ENCODE peak calls at places on chromosomes 4 and X, in ten cellular contexts. One of them, this sample, is unnamed.

GRCh38 chr4:40199179-40199670 is 2.4 kb downstream of the RHOH start:
- DNase-seq in heart left ventricle: no peak
- DNase-seq in tibial nerve: no peak
- DNase-seq in suprapubic skin: no peak
- DNase-seq in right lobe of liver: no peak
- DNase-seq in spleen: no peak
- DNase-seq in A549: no peak
- DNase-seq in uterus: no peak
- DNase-seq in transverse colon: no peak
- DNase-seq in K562: no peak
- DNase-seq in this sample: no peak

GRCh38 chr4:122533841-122534240 is 77.3 kb upstream of the IL2 start:
- DNase-seq in heart left ventricle: no peak
- DNase-seq in tibial nerve: no peak
- DNase-seq in suprapubic skin: no peak
- DNase-seq in right lobe of liver: no peak
- DNase-seq in spleen: no peak
- DNase-seq in A549: no peak
- DNase-seq in uterus: no peak
- DNase-seq in transverse colon: no peak
- DNase-seq in K562: no peak
- DNase-seq in this sample: no peak

GRCh38 chr4:81453024-81453423 is 18.7 kb downstream of the RASGEF1B start:
- DNase-seq in heart left ventricle: no peak
- DNase-seq in tibial nerve: no peak
- DNase-seq in suprapubic skin: no peak
- DNase-seq in right lobe of liver: no peak
- DNase-seq in spleen: no peak
- DNase-seq in A549: no peak
- DNase-seq in uterus: no peak
- DNase-seq in transverse colon: no peak
- DNase-seq in K562: no peak
- DNase-seq in this sample: no peak

GRCh38 chr4:174490356-174490969 is 31.8 kb downstream of the HPGD start:
- DNase-seq in heart left ventricle: no peak
- DNase-seq in tibial nerve: no peak
- DNase-seq in suprapubic skin: no peak
- DNase-seq in right lobe of liver: no peak
- DNase-seq in spleen: no peak
- DNase-seq in A549: peak
- DNase-seq in uterus: no peak
- DNase-seq in transverse colon: no peak
- DNase-seq in K562: no peak
- DNase-seq in this sample: no peak

GRCh38 chr4:103098331-103098730 is 1.3 kb downstream of the BDH2 start:
- DNase-seq in heart left ventricle: no peak
- DNase-seq in tibial nerve: no peak
- DNase-seq in suprapubic skin: no peak
- DNase-seq in right lobe of liver: no peak
- DNase-seq in spleen: no peak
- DNase-seq in A549: no peak
- DNase-seq in uterus: no peak
- DNase-seq in transverse colon: no peak
- DNase-seq in K562: no peak
- DNase-seq in this sample: no peak

GRCh38 chr4:152643153-152644035 is 36.4 kb downstream of the TMEM154 start:
- DNase-seq in heart left ventricle: peak
- DNase-seq in tibial nerve: no peak
- DNase-seq in suprapubic skin: no peak
- DNase-seq in right lobe of liver: peak
- DNase-seq in spleen: peak
- DNase-seq in A549: no peak
- DNase-seq in uterus: no peak
- DNase-seq in transverse colon: peak
- DNase-seq in K562: no peak
- DNase-seq in this sample: no peak

GRCh38 chr4:72360075-72360474 is 208.9 kb downstream of the ADAMTS3 start:
- DNase-seq in heart left ventricle: no peak
- DNase-seq in tibial nerve: no peak
- DNase-seq in suprapubic skin: no peak
- DNase-seq in right lobe of liver: no peak
- DNase-seq in spleen: no peak
- DNase-seq in A549: no peak
- DNase-seq in uterus: no peak
- DNase-seq in transverse colon: no peak
- DNase-seq in K562: no peak
- DNase-seq in this sample: no peak

GRCh38 chrX:135295238-135295943 is 13.9 kb upstream of the ETDC start:
- DNase-seq in heart left ventricle: peak
- DNase-seq in tibial nerve: no peak
- DNase-seq in suprapubic skin: no peak
- DNase-seq in right lobe of liver: no peak
- DNase-seq in spleen: peak
- DNase-seq in A549: no peak
- DNase-seq in uterus: peak
- DNase-seq in transverse colon: peak
- DNase-seq in K562: no peak
- DNase-seq in this sample: peak

GRCh38 chr4:717601-718320 is 12.1 kb downstream of the PCGF3 start:
- DNase-seq in heart left ventricle: no peak
- DNase-seq in tibial nerve: no peak
- DNase-seq in suprapubic skin: no peak
- DNase-seq in right lobe of liver: no peak
- DNase-seq in spleen: no peak
- DNase-seq in A549: no peak
- DNase-seq in uterus: no peak
- DNase-seq in transverse colon: no peak
- DNase-seq in K562: no peak
- DNase-seq in this sample: no peak

GRCh38 chrX:63993936-63994335 is 208.9 kb upstream of the ARHGEF9 start:
- DNase-seq in heart left ventricle: no peak
- DNase-seq in tibial nerve: no peak
- DNase-seq in suprapubic skin: no peak
- DNase-seq in right lobe of liver: no peak
- DNase-seq in spleen: no peak
- DNase-seq in A549: no peak
- DNase-seq in uterus: no peak
- DNase-seq in transverse colon: no peak
- DNase-seq in K562: no peak
- DNase-seq in this sample: no peak

GRCh38 chrX:69759921-69760625 is 144.2 kb downstream of the EDA start:
- DNase-seq in heart left ventricle: no peak
- DNase-seq in tibial nerve: no peak
- DNase-seq in suprapubic skin: no peak
- DNase-seq in right lobe of liver: no peak
- DNase-seq in spleen: no peak
- DNase-seq in A549: no peak
- DNase-seq in uterus: no peak
- DNase-seq in transverse colon: no peak
- DNase-seq in K562: no peak
- DNase-seq in this sample: no peak

GRCh38 chrX:49271341-49271740 is 1.7 kb downstream of the PPP1R3F start:
- DNase-seq in heart left ventricle: no peak
- DNase-seq in tibial nerve: no peak
- DNase-seq in suprapubic skin: no peak
- DNase-seq in right lobe of liver: no peak
- DNase-seq in spleen: peak
- DNase-seq in A549: no peak
- DNase-seq in uterus: no peak
- DNase-seq in transverse colon: no peak
- DNase-seq in K562: no peak
- DNase-seq in this sample: no peak

GRCh38 chrX:49268702-49269009 is 937 bp upstream of the PPP1R3F start:
- DNase-seq in heart left ventricle: no peak
- DNase-seq in tibial nerve: no peak
- DNase-seq in suprapubic skin: no peak
- DNase-seq in right lobe of liver: no peak
- DNase-seq in spleen: no peak
- DNase-seq in A549: no peak
- DNase-seq in uterus: no peak
- DNase-seq in transverse colon: no peak
- DNase-seq in K562: no peak
- DNase-seq in this sample: no peak

GRCh38 chrX:49270249-49270921 is 792 bp downstream of the PPP1R3F start:
- DNase-seq in heart left ventricle: no peak
- DNase-seq in tibial nerve: no peak
- DNase-seq in suprapubic skin: no peak
- DNase-seq in right lobe of liver: no peak
- DNase-seq in spleen: peak
- DNase-seq in A549: no peak
- DNase-seq in uterus: no peak
- DNase-seq in transverse colon: no peak
- DNase-seq in K562: peak
- DNase-seq in this sample: no peak

GRCh38 chrX:49269010-49269767 is 404 bp upstream of the PPP1R3F start:
- DNase-seq in heart left ventricle: peak
- DNase-seq in tibial nerve: peak
- DNase-seq in suprapubic skin: peak
- DNase-seq in right lobe of liver: peak
- DNase-seq in spleen: peak
- DNase-seq in A549: peak
- DNase-seq in uterus: peak
- DNase-seq in transverse colon: peak
- DNase-seq in K562: peak
- DNase-seq in this sample: peak

DNA sequence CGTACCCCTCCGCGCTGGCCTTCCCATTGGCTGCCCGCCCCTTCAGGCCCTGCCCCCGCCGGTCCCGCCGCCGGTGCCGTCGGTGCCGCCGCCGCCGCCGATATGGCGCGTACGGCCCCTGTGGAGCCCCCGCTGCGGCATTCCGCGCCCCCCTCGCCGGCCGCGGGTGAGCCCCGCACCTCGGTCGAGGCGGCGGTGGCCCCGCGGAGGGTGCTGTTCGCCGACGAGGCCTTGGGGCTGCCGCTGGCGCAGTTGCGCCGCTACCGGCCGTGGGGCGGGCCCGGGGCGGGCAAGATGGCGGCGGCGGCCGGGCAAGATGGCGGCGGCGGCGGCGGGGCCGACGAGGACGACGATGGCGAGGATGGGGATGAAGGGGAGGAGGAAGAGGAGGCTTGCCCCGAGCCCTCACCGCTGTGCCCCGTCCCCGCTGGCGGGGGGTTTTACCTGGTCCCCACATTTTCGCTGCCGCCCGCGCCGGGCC is at the start of gene PPP1R3F:
- DNase-seq in heart left ventricle: no peak
- DNase-seq in tibial nerve: no peak
- DNase-seq in suprapubic skin: no peak
- DNase-seq in right lobe of liver: no peak
- DNase-seq in spleen: no peak
- DNase-seq in A549: no peak
- DNase-seq in uterus: no peak
- DNase-seq in transverse colon: no peak
- DNase-seq in K562: no peak
- DNase-seq in this sample: no peak
- TF ChIP-seq POLR2A in heart left ventricle: no peak
- TF ChIP-seq POLR2A in tibial nerve: peak
- TF ChIP-seq POLR2A in suprapubic skin: peak
- TF ChIP-seq POLR2A in right lobe of liver: peak
- TF ChIP-seq POLR2A in spleen: peak
- TF ChIP-seq POLR2A in A549: peak
- TF ChIP-seq POLR2A in uterus: no peak
- TF ChIP-seq POLR2A in transverse colon: peak
- TF ChIP-seq POLR2A in K562: no peak
- TF ChIP-seq POLR2A in this sample: peak

DNA sequence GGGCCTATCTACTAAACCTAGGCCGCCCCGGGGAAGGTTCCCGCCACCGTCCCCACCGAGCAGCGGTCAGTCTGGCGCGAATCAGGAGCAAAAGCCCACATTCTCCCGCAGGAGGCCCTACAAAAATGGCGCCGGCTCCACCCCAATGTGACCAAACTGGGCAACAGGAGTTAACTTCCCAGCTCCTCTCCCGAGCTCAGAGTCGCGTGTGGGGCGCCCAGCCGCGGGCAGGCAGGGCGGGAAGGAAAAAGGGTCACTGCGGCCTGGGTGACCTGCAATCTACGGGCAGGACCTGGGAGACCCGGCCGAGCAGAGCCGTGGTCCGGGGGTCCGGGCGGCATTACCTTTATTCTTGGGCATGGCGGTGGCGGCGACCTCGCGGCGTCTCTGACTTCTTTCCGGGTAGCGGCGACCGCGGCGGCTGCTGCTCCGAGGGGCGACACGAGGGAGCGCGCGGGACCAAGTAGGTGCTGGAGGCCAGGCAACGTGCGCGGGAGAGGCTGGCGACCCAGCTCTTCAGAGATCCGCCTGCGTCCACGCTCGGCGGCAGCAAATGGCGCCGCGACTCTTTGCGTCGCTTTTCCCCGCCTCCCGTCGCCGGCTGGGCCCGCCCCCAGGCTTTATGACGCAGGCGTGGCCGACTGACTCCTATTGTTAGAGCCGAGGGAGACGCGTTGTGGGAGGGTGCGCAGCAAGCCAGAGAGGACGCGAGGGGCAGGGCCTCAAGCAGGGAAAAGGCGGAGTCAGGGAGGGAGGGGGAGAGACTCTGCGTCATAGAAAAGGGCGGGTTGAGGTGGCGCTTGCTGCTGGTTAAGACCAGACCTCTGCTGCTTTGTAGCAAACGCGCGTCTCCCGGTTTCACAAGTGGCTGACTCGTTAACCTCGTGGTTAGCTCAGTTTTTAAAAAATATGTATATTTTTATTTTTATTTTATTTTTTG is at the start of gene EIF1AX:
- DNase-seq in heart left ventricle: peak
- DNase-seq in tibial nerve: peak
- DNase-seq in suprapubic skin: peak
- DNase-seq in right lobe of liver: peak
- DNase-seq in spleen: peak
- DNase-seq in A549: peak
- DNase-seq in uterus: peak
- DNase-seq in transverse colon: peak
- DNase-seq in K562: peak
- DNase-seq in this sample: peak
- TF ChIP-seq POLR2A in heart left ventricle: peak
- TF ChIP-seq POLR2A in tibial nerve: peak
- TF ChIP-seq POLR2A in suprapubic skin: peak
- TF ChIP-seq POLR2A in right lobe of liver: peak
- TF ChIP-seq POLR2A in spleen: peak
- TF ChIP-seq POLR2A in A549: peak
- TF ChIP-seq POLR2A in uterus: peak
- TF ChIP-seq POLR2A in transverse colon: peak
- TF ChIP-seq POLR2A in K562: peak
- TF ChIP-seq POLR2A in this sample: peak

GRCh38 chrX:136880452-136881013 is at the start of gene RBMX:
- DNase-seq in heart left ventricle: peak
- DNase-seq in tibial nerve: peak
- DNase-seq in suprapubic skin: peak
- DNase-seq in right lobe of liver: peak
- DNase-seq in spleen: peak
- DNase-seq in A549: peak
- DNase-seq in uterus: peak
- DNase-seq in transverse colon: peak
- DNase-seq in K562: peak
- DNase-seq in this sample: peak
- TF ChIP-seq POLR2A in heart left ventricle: peak
- TF ChIP-seq POLR2A in tibial nerve: peak
- TF ChIP-seq POLR2A in suprapubic skin: peak
- TF ChIP-seq POLR2A in right lobe of liver: peak
- TF ChIP-seq POLR2A in spleen: peak
- TF ChIP-seq POLR2A in A549: peak
- TF ChIP-seq POLR2A in uterus: peak
- TF ChIP-seq POLR2A in transverse colon: peak
- TF ChIP-seq POLR2A in K562: peak
- TF ChIP-seq POLR2A in this sample: peak

GRCh38 chr4:142846105-142846728 is at the start of gene INPP4B:
- DNase-seq in heart left ventricle: peak
- DNase-seq in tibial nerve: peak
- DNase-seq in suprapubic skin: no peak
- DNase-seq in right lobe of liver: no peak
- DNase-seq in spleen: peak
- DNase-seq in A549: no peak
- DNase-seq in uterus: peak
- DNase-seq in transverse colon: peak
- DNase-seq in K562: no peak
- DNase-seq in this sample: peak
- TF ChIP-seq POLR2A in heart left ventricle: peak
- TF ChIP-seq POLR2A in tibial nerve: no peak
- TF ChIP-seq POLR2A in suprapubic skin: no peak
- TF ChIP-seq POLR2A in right lobe of liver: no peak
- TF ChIP-seq POLR2A in spleen: no peak
- TF ChIP-seq POLR2A in A549: no peak
- TF ChIP-seq POLR2A in uterus: peak
- TF ChIP-seq POLR2A in transverse colon: peak
- TF ChIP-seq POLR2A in K562: no peak
- TF ChIP-seq POLR2A in this sample: no peak

This sample was measured in H54.